ENCODE peak calls at places on chromosome 2, in seven cellular contexts. One of them, this sample, is unnamed.

GRCh38 chr2:145910416-145910815 is 1390.5 kb upstream of the ZEB2 start:
- DNase-seq in right lobe of liver: no peak
- DNase-seq in transverse colon: no peak
- DNase-seq in heart left ventricle: no peak
- DNase-seq in stomach: no peak
- DNase-seq in IMR-90: no peak
- DNase-seq in GM12878: peak
- DNase-seq in this sample: no peak

GRCh38 chr2:181546086-181546485 is 88.9 kb downstream of the ITGA4 start:
- DNase-seq in stomach: no peak
- DNase-seq in heart left ventricle: no peak
- DNase-seq in transverse colon: no peak
- DNase-seq in IMR-90: peak
- DNase-seq in GM12878: no peak
- DNase-seq in right lobe of liver: no peak
- DNase-seq in this sample: no peak

GRCh38 chr2:204050681-204051080 is 114.1 kb downstream of the ICOS start:
- DNase-seq in heart left ventricle: no peak
- DNase-seq in GM12878: no peak
- DNase-seq in transverse colon: no peak
- DNase-seq in right lobe of liver: no peak
- DNase-seq in IMR-90: no peak
- DNase-seq in stomach: no peak
- DNase-seq in this sample: no peak

GRCh38 chr2:204325468-204325867 is 219.8 kb upstream of the PARD3B start:
- DNase-seq in heart left ventricle: peak
- DNase-seq in IMR-90: peak
- DNase-seq in GM12878: no peak
- DNase-seq in right lobe of liver: peak
- DNase-seq in stomach: peak
- DNase-seq in transverse colon: peak
- DNase-seq in this sample: peak

GRCh38 chr2:216426938-216427337 is 14.7 kb downstream of the SMARCAL1 start:
- DNase-seq in heart left ventricle: no peak
- DNase-seq in transverse colon: no peak
- DNase-seq in right lobe of liver: no peak
- DNase-seq in GM12878: no peak
- DNase-seq in stomach: no peak
- DNase-seq in IMR-90: peak
- DNase-seq in this sample: no peak

GRCh38 chr2:217469203-217469810 is 533.5 kb downstream of the TNS1 start:
- DNase-seq in IMR-90: peak
- DNase-seq in right lobe of liver: no peak
- DNase-seq in GM12878: no peak
- DNase-seq in stomach: no peak
- DNase-seq in heart left ventricle: no peak
- DNase-seq in transverse colon: no peak
- DNase-seq in this sample: no peak

GRCh38 chr2:99748344-99748743 is 258.5 kb upstream of the REV1 start:
- DNase-seq in right lobe of liver: no peak
- DNase-seq in transverse colon: no peak
- DNase-seq in GM12878: no peak
- DNase-seq in heart left ventricle: no peak
- DNase-seq in stomach: no peak
- DNase-seq in IMR-90: no peak
- DNase-seq in this sample: no peak

GRCh38 chr2:98455494-98455976 is 10.9 kb downstream of the INPP4A start:
- DNase-seq in heart left ventricle: no peak
- DNase-seq in right lobe of liver: no peak
- DNase-seq in stomach: no peak
- DNase-seq in IMR-90: peak
- DNase-seq in GM12878: peak
- DNase-seq in transverse colon: no peak
- DNase-seq in this sample: no peak

GRCh38 chr2:6524678-6525367 is 340.9 kb downstream of the CMPK2 start:
- DNase-seq in transverse colon: no peak
- DNase-seq in GM12878: no peak
- DNase-seq in right lobe of liver: no peak
- DNase-seq in stomach: no peak
- DNase-seq in IMR-90: peak
- DNase-seq in heart left ventricle: no peak
- DNase-seq in this sample: no peak

GRCh38 chr2:240746671-240747070 is 55.0 kb downstream of the AQP12A start:
- DNase-seq in GM12878: no peak
- DNase-seq in right lobe of liver: no peak
- DNase-seq in stomach: no peak
- DNase-seq in IMR-90: no peak
- DNase-seq in heart left ventricle: no peak
- DNase-seq in transverse colon: no peak
- DNase-seq in this sample: no peak

GRCh38 chr2:86000131-86000937 is 105.4 kb downstream of the POLR1A start:
- DNase-seq in IMR-90: no peak
- DNase-seq in heart left ventricle: no peak
- DNase-seq in stomach: no peak
- DNase-seq in GM12878: no peak
- DNase-seq in transverse colon: no peak
- DNase-seq in right lobe of liver: no peak
- DNase-seq in this sample: no peak

DNA sequence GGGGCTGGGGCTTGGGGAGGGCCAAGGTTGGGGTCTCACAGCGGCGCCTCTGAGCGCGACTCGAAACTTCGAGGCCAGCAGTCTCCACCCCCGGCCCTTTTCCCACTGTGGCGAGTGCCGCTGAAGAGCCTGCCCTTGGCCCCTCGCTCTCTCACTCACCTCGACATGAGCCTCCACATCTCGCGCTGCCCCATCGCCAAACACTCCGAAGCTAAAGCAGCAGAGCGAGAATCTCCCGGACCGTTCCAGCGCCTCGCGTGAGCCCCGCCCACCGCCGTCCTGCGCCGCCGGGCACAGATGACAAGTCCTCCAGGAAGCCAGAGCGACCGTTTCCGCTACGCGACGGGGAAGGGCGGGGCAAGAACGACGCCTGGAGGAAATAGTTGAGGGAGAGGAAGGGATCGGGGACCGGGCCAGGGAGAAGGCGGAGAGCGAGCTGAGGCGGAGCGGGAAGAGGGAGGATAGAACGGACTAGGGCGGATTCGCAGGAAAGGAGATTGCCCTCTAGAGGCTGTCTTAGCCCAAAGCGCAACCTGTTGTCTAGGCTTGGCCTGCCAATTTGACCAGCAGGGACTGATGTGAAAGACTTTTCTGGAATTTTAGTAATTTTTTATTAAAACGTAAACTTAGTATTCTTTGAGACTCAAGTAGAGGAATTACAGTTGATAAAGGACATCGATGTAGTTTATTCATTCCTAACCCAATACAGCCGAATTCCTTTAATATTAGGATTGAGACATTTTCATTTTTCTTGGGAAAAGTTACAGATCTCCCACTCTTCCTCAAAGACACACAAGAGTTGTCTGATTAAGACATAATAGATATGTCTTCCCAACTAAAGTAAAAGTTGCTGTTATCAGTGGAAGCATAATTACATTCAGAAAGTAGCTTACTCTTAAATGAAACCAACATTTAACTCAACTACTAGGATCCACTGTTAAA is at the start of gene HIBCH:
- DNase-seq in IMR-90: peak
- DNase-seq in right lobe of liver: peak
- DNase-seq in heart left ventricle: peak
- DNase-seq in stomach: peak
- DNase-seq in transverse colon: peak
- DNase-seq in GM12878: peak
- DNase-seq in this sample: peak
- H3K4me3 ChIP-seq in IMR-90: peak
- H3K4me3 ChIP-seq in right lobe of liver: peak
- H3K4me3 ChIP-seq in heart left ventricle: peak
- H3K4me3 ChIP-seq in stomach: peak
- H3K4me3 ChIP-seq in transverse colon: peak
- H3K4me3 ChIP-seq in GM12878: peak
- H3K4me3 ChIP-seq in this sample: peak

GRCh38 chr2:214311031-214311533 is 99.8 kb upstream of the VWC2L start:
- DNase-seq in heart left ventricle: no peak
- DNase-seq in GM12878: peak
- DNase-seq in right lobe of liver: no peak
- DNase-seq in stomach: no peak
- DNase-seq in transverse colon: no peak
- DNase-seq in IMR-90: no peak
- DNase-seq in this sample: no peak

GRCh38 chr2:214311931-214312749 is 98.7 kb upstream of the VWC2L start:
- DNase-seq in GM12878: no peak
- DNase-seq in heart left ventricle: no peak
- DNase-seq in right lobe of liver: no peak
- DNase-seq in transverse colon: no peak
- DNase-seq in stomach: no peak
- DNase-seq in IMR-90: peak
- DNase-seq in this sample: no peak

GRCh38 chr2:214315324-214315723 is 95.5 kb upstream of the VWC2L start:
- DNase-seq in stomach: no peak
- DNase-seq in IMR-90: no peak
- DNase-seq in heart left ventricle: no peak
- DNase-seq in right lobe of liver: no peak
- DNase-seq in GM12878: no peak
- DNase-seq in transverse colon: no peak
- DNase-seq in this sample: no peak

DNA sequence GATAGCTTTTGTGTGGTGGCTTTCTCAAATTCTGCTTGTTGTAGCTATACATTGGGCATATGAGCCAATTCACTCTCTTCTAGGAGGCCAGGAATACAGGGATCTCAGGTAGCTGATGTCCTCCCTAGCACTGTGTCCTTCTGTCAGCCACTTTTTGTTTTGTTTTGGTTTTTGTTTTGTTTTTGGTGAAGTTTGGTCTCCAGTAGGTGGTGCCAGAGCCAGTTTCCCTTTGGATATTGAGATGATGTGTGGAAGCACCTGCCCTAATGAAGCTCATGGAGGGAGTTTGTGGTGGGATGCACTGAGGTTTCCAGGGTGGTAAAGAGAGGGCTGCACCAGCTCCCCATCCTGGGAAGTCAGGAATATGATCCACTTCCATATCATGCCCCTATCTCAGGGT is 100.5 kb upstream of the VWC2L start:
- DNase-seq in transverse colon: no peak
- DNase-seq in GM12878: no peak
- DNase-seq in stomach: no peak
- DNase-seq in IMR-90: no peak
- DNase-seq in heart left ventricle: no peak
- DNase-seq in right lobe of liver: no peak
- DNase-seq in this sample: no peak
- TF ChIP-seq CTCF in transverse colon: no peak
- TF ChIP-seq CTCF in GM12878: peak
- TF ChIP-seq CTCF in stomach: no peak
- TF ChIP-seq CTCF in IMR-90: peak
- TF ChIP-seq CTCF in heart left ventricle: no peak
- TF ChIP-seq CTCF in right lobe of liver: peak
- TF ChIP-seq CTCF in this sample: no peak

GRCh38 chr2:208265807-208266640 is at the start of gene PIKFYVE:
- DNase-seq in right lobe of liver: peak
- DNase-seq in IMR-90: peak
- DNase-seq in transverse colon: peak
- DNase-seq in stomach: peak
- DNase-seq in GM12878: peak
- DNase-seq in heart left ventricle: peak
- DNase-seq in this sample: peak
- TF ChIP-seq POLR2A in right lobe of liver: peak
- TF ChIP-seq POLR2A in IMR-90: peak
- TF ChIP-seq POLR2A in transverse colon: peak
- TF ChIP-seq POLR2A in stomach: peak
- TF ChIP-seq POLR2A in GM12878: peak
- TF ChIP-seq POLR2A in heart left ventricle: peak
- TF ChIP-seq POLR2A in this sample: peak

GRCh38 chr2:71337776-71338175 is 6.2 kb downstream of the ZNF638 start:
- DNase-seq in transverse colon: no peak
- DNase-seq in IMR-90: no peak
- DNase-seq in stomach: no peak
- DNase-seq in GM12878: no peak
- DNase-seq in right lobe of liver: no peak
- DNase-seq in heart left ventricle: no peak
- DNase-seq in this sample: no peak
- H3K4me3 ChIP-seq in transverse colon: no peak
- H3K4me3 ChIP-seq in IMR-90: no peak
- H3K4me3 ChIP-seq in stomach: no peak
- H3K4me3 ChIP-seq in GM12878: no peak
- H3K4me3 ChIP-seq in right lobe of liver: no peak
- H3K4me3 ChIP-seq in heart left ventricle: no peak
- H3K4me3 ChIP-seq in this sample: no peak

DNA sequence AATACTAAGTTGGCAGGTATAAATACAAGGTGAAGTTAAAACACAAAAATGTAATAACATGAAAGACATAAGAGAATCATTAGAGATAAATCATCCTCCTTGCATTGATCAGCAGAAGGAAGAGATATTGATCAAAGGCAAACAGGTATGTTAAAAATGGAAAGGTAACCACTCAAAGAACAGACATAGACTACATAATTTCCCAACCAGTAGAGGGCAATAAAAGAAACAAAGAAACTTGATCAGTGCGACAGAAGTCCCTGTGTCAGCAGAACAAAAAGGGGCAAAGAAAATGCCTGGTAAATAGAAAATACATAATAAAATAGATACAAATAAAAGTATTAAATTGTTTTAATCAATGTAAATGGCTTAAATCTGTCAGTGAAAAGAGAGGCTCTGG is 53.6 kb downstream of the FAM228A start:
- DNase-seq in GM12878: no peak
- DNase-seq in stomach: no peak
- DNase-seq in IMR-90: peak
- DNase-seq in heart left ventricle: no peak
- DNase-seq in transverse colon: no peak
- DNase-seq in right lobe of liver: no peak
- DNase-seq in this sample: no peak
- TF ChIP-seq CTCF in GM12878: peak
- TF ChIP-seq CTCF in stomach: no peak
- TF ChIP-seq CTCF in IMR-90: peak
- TF ChIP-seq CTCF in heart left ventricle: peak
- TF ChIP-seq CTCF in transverse colon: peak
- TF ChIP-seq CTCF in right lobe of liver: peak
- TF ChIP-seq CTCF in this sample: no peak

This sample was measured in ovary.